ENCODE peak calls at places on chromosomes 5 and 9, in four cellular contexts. One of them, this sample, is unnamed.

GRCh38 chr5:141878186-141878770 is at the start of gene PCDH1:
- DNase-seq in HepG2: no peak
- DNase-seq in A549: no peak
- DNase-seq in NB4: no peak
- DNase-seq in this sample: peak; percentile 83

GRCh38 chr5:135482383-135482933 is 30.3 kb upstream of the TIFAB start:
- DNase-seq in A549: no peak
- DNase-seq in HepG2: peak; percentile 94
- DNase-seq in NB4: peak; percentile 75
- DNase-seq in this sample: peak; percentile 62

GRCh38 chr9:1909322-1909721 is 105.8 kb upstream of the SMARCA2 start:
- DNase-seq in NB4: no peak
- DNase-seq in A549: no peak
- DNase-seq in HepG2: no peak
- DNase-seq in this sample: no peak

GRCh38 chr5:108629779-108630178 is 117.9 kb upstream of the FER start:
- DNase-seq in A549: no peak
- DNase-seq in NB4: no peak
- DNase-seq in HepG2: no peak
- DNase-seq in this sample: no peak

GRCh38 chr5:72517961-72518690 is 10.9 kb upstream of the ZNF366 start:
- DNase-seq in HepG2: peak; percentile 26
- DNase-seq in A549: no peak
- DNase-seq in NB4: peak; percentile 82
- DNase-seq in this sample: no peak

GRCh38 chr9:121267689-121268597 is at the start of gene GSN:
- DNase-seq in A549: peak; percentile 69
- DNase-seq in NB4: peak; percentile 82
- DNase-seq in HepG2: peak; percentile 47
- DNase-seq in this sample: peak; percentile 96

GRCh38 chr9:12738296-12738695 is 36.5 kb upstream of the LURAP1L start:
- DNase-seq in A549: no peak
- DNase-seq in HepG2: no peak
- DNase-seq in NB4: no peak
- DNase-seq in this sample: no peak

GRCh38 chr9:93207860-93208734 is 24.2 kb downstream of the WNK2 start:
- DNase-seq in HepG2: no peak
- DNase-seq in A549: no peak
- DNase-seq in NB4: no peak
- DNase-seq in this sample: no peak

GRCh38 chr5:154830219-154830595 is 20.2 kb downstream of the FAXDC2 start:
- DNase-seq in HepG2: no peak
- DNase-seq in A549: no peak
- DNase-seq in NB4: no peak
- DNase-seq in this sample: no peak

GRCh38 chr5:170633235-170634041 is 129.6 kb downstream of the KCNIP1 start:
- DNase-seq in NB4: peak; percentile 27
- DNase-seq in HepG2: peak; percentile 27
- DNase-seq in A549: peak; percentile 77
- DNase-seq in this sample: peak; percentile 76

GRCh38 chr5:60248900-60249299 is 355.4 kb upstream of the PDE4D start:
- DNase-seq in A549: no peak
- DNase-seq in HepG2: no peak
- DNase-seq in NB4: peak; percentile 97
- DNase-seq in this sample: no peak

GRCh38 chr5:140202078-140202477 is 27.1 kb downstream of the CYSTM1 start:
- DNase-seq in A549: no peak
- DNase-seq in NB4: no peak
- DNase-seq in HepG2: no peak
- DNase-seq in this sample: no peak

GRCh38 chr9:126788631-126789349 is 16.1 kb upstream of the ZBTB43 start:
- DNase-seq in HepG2: no peak
- DNase-seq in A549: peak; percentile 60
- DNase-seq in NB4: peak; percentile 10
- DNase-seq in this sample: no peak

GRCh38 chr5:92042237-92042636 is 659.1 kb upstream of the ARRDC3 start:
- DNase-seq in HepG2: no peak
- DNase-seq in A549: no peak
- DNase-seq in NB4: no peak
- DNase-seq in this sample: no peak

GRCh38 chr5:37111426-37112382 is 137.5 kb downstream of the CPLANE1 start:
- DNase-seq in NB4: peak; percentile 80
- DNase-seq in HepG2: no peak
- DNase-seq in A549: no peak
- DNase-seq in this sample: no peak

GRCh38 chr9:37449877-37450632 is 15.2 kb downstream of the ZBTB5 start:
- DNase-seq in NB4: no peak
- DNase-seq in A549: no peak
- DNase-seq in HepG2: no peak
- DNase-seq in this sample: no peak

GRCh38 chr5:107370569-107370968 is 300.2 kb downstream of the EFNA5 start:
- DNase-seq in HepG2: no peak
- DNase-seq in NB4: no peak
- DNase-seq in A549: no peak
- DNase-seq in this sample: no peak

GRCh38 chr5:73355083-73355482 is 93.5 kb downstream of the FOXD1 start:
- DNase-seq in HepG2: no peak
- DNase-seq in A549: no peak
- DNase-seq in NB4: no peak
- DNase-seq in this sample: no peak

GRCh38 chr5:96821260-96821916 is 13.6 kb upstream of the ERAP1 start:
- DNase-seq in HepG2: no peak
- DNase-seq in NB4: no peak
- DNase-seq in A549: no peak
- DNase-seq in this sample: no peak

GRCh38 chr5:140043508-140043872 is 391 bp upstream of the NRG2 start:
- DNase-seq in A549: peak; percentile 78
- DNase-seq in HepG2: no peak
- DNase-seq in NB4: no peak
- DNase-seq in this sample: peak; percentile 20

GRCh38 chr9:83007521-83008300 is 55.2 kb downstream of the RASEF start:
- DNase-seq in NB4: no peak
- DNase-seq in HepG2: no peak
- DNase-seq in A549: no peak
- DNase-seq in this sample: no peak

GRCh38 chr9:91197232-91198181 is 164.2 kb downstream of the AUH start:
- DNase-seq in HepG2: peak; percentile 99
- DNase-seq in A549: peak; percentile 88
- DNase-seq in NB4: peak; percentile 90
- DNase-seq in this sample: peak; percentile 47

GRCh38 chr9:21580636-21581353 is 98.7 kb upstream of the IFNE start:
- DNase-seq in HepG2: no peak
- DNase-seq in NB4: no peak
- DNase-seq in A549: no peak
- DNase-seq in this sample: no peak

GRCh38 chr5:75053286-75054109 is 1.1 kb upstream of the GCNT4 start:
- DNase-seq in A549: peak; percentile 40
- DNase-seq in HepG2: peak; percentile 16
- DNase-seq in NB4: peak; percentile 48
- DNase-seq in this sample: no peak
- TF ChIP-seq MYC in A549: no peak
- TF ChIP-seq MYC in HepG2: no peak
- TF ChIP-seq MYC in NB4: no peak
- TF ChIP-seq MYC in this sample: no peak

GRCh38 chr9:89427621-89428221 is 70.2 kb downstream of the SEMA4D start:
- DNase-seq in A549: no peak
- DNase-seq in HepG2: no peak
- DNase-seq in NB4: no peak
- DNase-seq in this sample: no peak

GRCh38 chr9:89425921-89426388 is 72.0 kb downstream of the SEMA4D start:
- DNase-seq in NB4: no peak
- DNase-seq in HepG2: no peak
- DNase-seq in A549: no peak
- DNase-seq in this sample: no peak

GRCh38 chr9:89422151-89422918 is 75.6 kb downstream of the SEMA4D start:
- DNase-seq in A549: no peak
- DNase-seq in HepG2: no peak
- DNase-seq in NB4: peak; percentile 89
- DNase-seq in this sample: no peak

GRCh38 chr9:89426389-89426961 is 71.4 kb downstream of the SEMA4D start:
- DNase-seq in A549: no peak
- DNase-seq in NB4: peak; percentile 53
- DNase-seq in HepG2: no peak
- DNase-seq in this sample: no peak

GRCh38 chr9:89425024-89425805 is 72.7 kb downstream of the SEMA4D start:
- DNase-seq in NB4: no peak
- DNase-seq in HepG2: no peak
- DNase-seq in A549: no peak
- DNase-seq in this sample: no peak
- TF ChIP-seq MYC in NB4: no peak
- TF ChIP-seq MYC in HepG2: no peak
- TF ChIP-seq MYC in A549: no peak
- TF ChIP-seq MYC in this sample: no peak

GRCh38 chr5:76700571-76700970 is 15.4 kb upstream of the F2R start:
- DNase-seq in HepG2: no peak
- DNase-seq in NB4: no peak
- DNase-seq in A549: no peak
- DNase-seq in this sample: no peak

GRCh38 chr5:76704131-76704663 is 11.7 kb upstream of the F2R start:
- DNase-seq in A549: no peak
- DNase-seq in NB4: no peak
- DNase-seq in HepG2: no peak
- DNase-seq in this sample: no peak

GRCh38 chr5:76705574-76705973 is 10.4 kb upstream of the F2R start:
- DNase-seq in A549: no peak
- DNase-seq in HepG2: no peak
- DNase-seq in NB4: peak; percentile 39
- DNase-seq in this sample: no peak

GRCh38 chr5:76703707-76704106 is 12.2 kb upstream of the F2R start:
- DNase-seq in A549: no peak
- DNase-seq in NB4: no peak
- DNase-seq in HepG2: no peak
- DNase-seq in this sample: no peak

DNA sequence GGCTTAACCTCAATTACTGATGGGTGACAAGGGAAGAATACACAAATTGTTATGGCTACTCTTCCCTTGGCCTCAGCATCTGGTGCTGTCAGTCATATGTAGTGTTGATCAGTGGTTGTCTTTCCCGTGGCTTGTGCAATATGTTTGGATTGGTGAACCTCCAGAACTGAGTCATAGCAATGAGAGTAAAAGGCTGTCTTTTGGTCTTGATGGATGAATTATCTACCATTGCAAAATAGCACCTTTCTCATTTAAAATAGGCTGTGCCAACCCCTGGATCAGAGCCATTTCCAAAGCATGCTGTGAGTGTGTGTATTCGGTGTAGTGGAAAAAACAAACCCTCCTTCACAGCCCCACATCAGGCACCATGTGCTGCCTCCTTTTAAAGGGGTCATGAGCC is 14.6 kb upstream of the F2R start:
- DNase-seq in NB4: no peak
- DNase-seq in A549: no peak
- DNase-seq in HepG2: peak; percentile 28
- DNase-seq in this sample: no peak
- TF ChIP-seq MYC in NB4: no peak
- TF ChIP-seq MYC in A549: no peak
- TF ChIP-seq MYC in HepG2: no peak
- TF ChIP-seq MYC in this sample: no peak

GRCh38 chr5:132474881-132475511 is 15.6 kb downstream of the IRF1 start:
- DNase-seq in HepG2: no peak
- DNase-seq in NB4: no peak
- DNase-seq in A549: no peak
- DNase-seq in this sample: no peak

GRCh38 chr5:132475939-132476852 is 14.4 kb downstream of the IRF1 start:
- DNase-seq in A549: no peak
- DNase-seq in HepG2: peak; percentile 83
- DNase-seq in NB4: no peak
- DNase-seq in this sample: no peak

GRCh38 chr5:132474131-132474723 is 16.3 kb downstream of the IRF1 start:
- DNase-seq in NB4: no peak
- DNase-seq in HepG2: no peak
- DNase-seq in A549: no peak
- DNase-seq in this sample: no peak

GRCh38 chr5:132476853-132477729 is 13.5 kb downstream of the IRF1 start:
- DNase-seq in A549: no peak
- DNase-seq in NB4: no peak
- DNase-seq in HepG2: no peak
- DNase-seq in this sample: no peak

DNA sequence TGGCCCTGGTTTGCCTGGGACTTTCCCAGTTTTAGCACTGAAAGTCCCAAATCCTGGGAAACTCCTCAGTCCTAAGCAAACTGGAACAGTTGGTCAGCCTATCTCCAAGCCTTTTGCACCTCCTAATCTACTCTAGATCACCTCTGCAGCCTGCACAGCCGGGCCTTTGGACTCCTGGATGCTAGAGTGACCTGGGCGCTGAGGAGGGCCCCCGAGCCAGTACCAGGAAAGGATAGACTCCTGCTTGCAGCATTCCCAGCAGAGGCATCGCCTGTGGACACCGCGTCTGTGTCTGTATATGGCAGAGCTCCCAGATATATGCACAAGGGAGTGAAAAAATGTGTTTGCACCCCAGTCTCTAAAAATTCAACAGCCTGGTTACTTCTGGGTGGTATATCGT is 15.0 kb downstream of the IRF1 start:
- DNase-seq in A549: no peak
- DNase-seq in HepG2: peak; percentile 38
- DNase-seq in NB4: no peak
- DNase-seq in this sample: no peak
- TF ChIP-seq MYC in A549: no peak
- TF ChIP-seq MYC in HepG2: no peak
- TF ChIP-seq MYC in NB4: no peak
- TF ChIP-seq MYC in this sample: no peak

GRCh38 chr5:124979174-124979573 is 232.7 kb upstream of the ZNF608 start:
- DNase-seq in HepG2: no peak
- DNase-seq in NB4: no peak
- DNase-seq in A549: no peak
- DNase-seq in this sample: no peak
- TF ChIP-seq MYC in HepG2: no peak
- TF ChIP-seq MYC in NB4: no peak
- TF ChIP-seq MYC in A549: no peak
- TF ChIP-seq MYC in this sample: no peak

GRCh38 chr5:77390222-77390621 is 101.9 kb downstream of the WDR41 start:
- DNase-seq in A549: no peak
- DNase-seq in HepG2: no peak
- DNase-seq in NB4: no peak
- DNase-seq in this sample: no peak

GRCh38 chr5:77394064-77394716 is 97.9 kb downstream of the WDR41 start:
- DNase-seq in HepG2: no peak
- DNase-seq in A549: no peak
- DNase-seq in NB4: no peak
- DNase-seq in this sample: no peak

GRCh38 chr5:77389746-77390145 is 102.4 kb downstream of the WDR41 start:
- DNase-seq in HepG2: no peak
- DNase-seq in NB4: no peak
- DNase-seq in A549: no peak
- DNase-seq in this sample: no peak

GRCh38 chr5:77391240-77391765 is 100.8 kb downstream of the WDR41 start:
- DNase-seq in NB4: no peak
- DNase-seq in HepG2: no peak
- DNase-seq in A549: no peak
- DNase-seq in this sample: no peak

GRCh38 chr5:77390795-77391194 is 101.3 kb downstream of the WDR41 start:
- DNase-seq in A549: no peak
- DNase-seq in NB4: no peak
- DNase-seq in HepG2: peak; percentile 27
- DNase-seq in this sample: no peak
- TF ChIP-seq MYC in A549: no peak
- TF ChIP-seq MYC in NB4: no peak
- TF ChIP-seq MYC in HepG2: no peak
- TF ChIP-seq MYC in this sample: no peak

This sample was measured in K562.